ENCODE peak calls at places on chromosome 2, in six cellular contexts. G is AG04450, B is GM12865, P is uterus, D is nephron progenitor cell, L is HCT116. T is an unnamed sample.
A peak's percentile ranks its signal among the peaks of the same experiment; 100 is the strongest.

GRCh38 chr2:71747573-71747972 is 294.2 kb downstream of the DYSF start:
- DNase-seq in G (no peak), B (no peak), P (no peak), D (no peak), L (peak; percentile 23), T (no peak)

GRCh38 chr2:73260338-73260984 is 23.8 kb downstream of the FBXO41 start:
- DNase-seq in G (no peak), B (peak; percentile 35), P (no peak), D (peak; percentile 71), L (no peak), T (peak; percentile 54)

GRCh38 chr2:120552079-120552478 is 183.6 kb upstream of the GLI2 start:
- DNase-seq in G (no peak), B (no peak), P (no peak), D (no peak), L (no peak), T (no peak)

GRCh38 chr2:137367361-137367760 is 596.9 kb upstream of the HNMT start:
- DNase-seq in G (no peak), B (no peak), P (no peak), D (no peak), L (no peak), T (no peak)

GRCh38 chr2:142885543-142885942 is 8.1 kb downstream of the KYNU start:
- DNase-seq in G (no peak), B (no peak), P (no peak), D (no peak), L (no peak), T (no peak)

GRCh38 chr2:210604666-210605065 is 48.3 kb downstream of the CPS1 start:
- DNase-seq in G (no peak), B (no peak), P (no peak), D (no peak), L (no peak), T (no peak)

GRCh38 chr2:227509824-227510619 is 38.1 kb downstream of the AGFG1 start:
- DNase-seq in G (no peak), B (no peak), P (no peak), D (no peak), L (peak; percentile 59), T (no peak)

GRCh38 chr2:233460726-233461431 is 105.7 kb downstream of the USP40 start:
- DNase-seq in G (no peak), B (no peak), P (no peak), D (no peak), L (no peak), T (peak; percentile 72)

GRCh38 chr2:12534646-12535263 is 182.0 kb upstream of the TRIB2 start:
- DNase-seq in G (peak; percentile 87), B (no peak), P (peak; percentile 81), D (no peak), L (peak; percentile 12), T (no peak)

GRCh38 chr2:31334311-31335026 is 80.1 kb downstream of the XDH start:
- DNase-seq in G (no peak), B (no peak), P (no peak), D (no peak), L (no peak), T (no peak)

GRCh38 chr2:216064684-216065083 is 16.9 kb downstream of the PECR start:
- DNase-seq in G (no peak), B (no peak), P (no peak), D (no peak), L (no peak), T (no peak)

GRCh38 chr2:216069028-216069427 is 12.6 kb downstream of the PECR start:
- DNase-seq in G (no peak), B (no peak), P (no peak), D (no peak), L (no peak), T (no peak)

GRCh38 chr2:216059233-216059834 is 22.3 kb downstream of the PECR start:
- DNase-seq in G (no peak), B (peak; percentile 29), P (no peak), D (no peak), L (no peak), T (no peak)

GRCh38 chr2:216066255-216066654 is 15.4 kb downstream of the PECR start:
- DNase-seq in G (peak; percentile 49), B (no peak), P (no peak), D (no peak), L (no peak), T (no peak)

DNA sequence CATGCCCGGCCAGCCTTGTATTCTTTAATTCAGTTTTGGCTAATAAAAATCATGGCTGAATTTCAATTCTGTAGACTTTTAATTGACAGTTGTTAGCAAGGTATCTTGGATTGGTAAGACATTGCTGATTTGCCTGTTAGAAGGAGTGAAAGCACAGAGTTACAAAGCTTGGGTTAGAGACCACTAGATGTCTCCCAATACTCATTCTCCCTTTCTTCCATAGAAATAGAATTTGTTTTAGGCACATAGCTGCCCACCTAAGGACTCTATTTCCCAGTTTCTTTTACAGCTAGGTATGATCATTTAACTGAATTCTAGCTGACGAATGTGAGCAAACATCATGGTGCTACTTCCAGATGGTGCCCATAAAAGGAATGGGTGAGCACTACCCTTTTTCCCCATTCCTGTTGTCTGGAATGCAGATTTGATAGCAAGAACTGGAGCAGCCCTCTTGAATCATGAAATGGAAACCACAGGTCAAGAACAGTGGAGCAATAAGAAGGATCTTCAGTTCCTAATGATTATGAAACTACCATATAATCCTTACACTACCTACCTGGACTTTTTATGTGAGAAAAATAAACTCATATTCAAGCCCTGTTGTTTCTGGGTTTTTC is 17.5 kb downstream of the PECR start:
- DNase-seq in G (no peak), B (no peak), P (no peak), D (no peak), L (no peak), T (no peak)
- TF ChIP-seq CTCF in G (no peak), B (no peak), P (no peak), D (no peak), L (no peak), T (no peak)

GRCh38 chr2:157052685-157053224 is 204.8 kb upstream of the GALNT5 start:
- DNase-seq in G (peak; percentile 57), B (no peak), P (no peak), D (no peak), L (peak; percentile 24), T (no peak)

GRCh38 chr2:157053876-157054275 is 203.6 kb upstream of the GALNT5 start:
- DNase-seq in G (no peak), B (no peak), P (no peak), D (no peak), L (no peak), T (no peak)

GRCh38 chr2:157056200-157056676 is 201.3 kb upstream of the GALNT5 start:
- DNase-seq in G (peak; percentile 42), B (no peak), P (no peak), D (no peak), L (peak; percentile 56), T (no peak)

GRCh38 chr2:157058161-157058560 is 199.3 kb upstream of the GALNT5 start:
- DNase-seq in G (no peak), B (no peak), P (no peak), D (no peak), L (no peak), T (no peak)

GRCh38 chr2:157055660-157056199 is 201.8 kb upstream of the GALNT5 start:
- DNase-seq in G (no peak), B (peak; percentile 12), P (no peak), D (no peak), L (peak; percentile 22), T (no peak)
- TF ChIP-seq CTCF in G (peak; percentile 60), B (peak; percentile 26), P (no peak), D (peak; percentile 26), L (peak; percentile 46), T (peak; percentile 32)

GRCh38 chr2:36819090-36819711 is 122.7 kb downstream of the VIT start:
- DNase-seq in G (no peak), B (no peak), P (no peak), D (no peak), L (no peak), T (no peak)
- TF ChIP-seq CTCF in G (no peak), B (no peak), P (no peak), D (no peak), L (no peak), T (no peak)

GRCh38 chr2:155309483-155309882 is 611.0 kb downstream of the KCNJ3 start:
- DNase-seq in G (no peak), B (peak; percentile 14), P (no peak), D (no peak), L (no peak), T (no peak)

GRCh38 chr2:155308367-155309009 is 610.0 kb downstream of the KCNJ3 start:
- DNase-seq in G (no peak), B (peak; percentile 9), P (no peak), D (no peak), L (no peak), T (no peak)

GRCh38 chr2:155315768-155316167 is 617.3 kb downstream of the KCNJ3 start:
- DNase-seq in G (no peak), B (no peak), P (no peak), D (no peak), L (no peak), T (no peak)

DNA sequence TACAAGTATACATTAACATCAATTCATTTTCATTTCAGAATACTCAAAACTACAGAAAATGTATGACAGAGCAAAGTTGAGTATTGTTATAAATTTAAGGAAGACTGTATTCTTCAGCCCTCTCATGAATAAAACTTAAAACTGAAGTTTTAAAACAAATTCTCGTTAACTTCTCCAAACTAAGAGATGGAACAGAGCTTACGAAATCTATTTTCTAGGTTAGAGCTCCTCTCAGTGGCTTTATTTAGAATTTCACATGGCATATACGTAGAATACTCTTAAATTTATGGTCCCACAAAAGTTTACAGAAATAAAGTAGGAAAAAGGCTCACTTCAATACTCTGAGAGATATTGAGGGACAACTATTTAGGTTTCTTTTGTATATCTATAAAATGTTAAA is 612.1 kb downstream of the KCNJ3 start:
- DNase-seq in G (no peak), B (peak; percentile 44), P (no peak), D (no peak), L (peak; percentile 47), T (no peak)
- TF ChIP-seq CTCF in G (no peak), B (peak; percentile 27), P (no peak), D (peak; percentile 68), L (peak; percentile 52), T (peak; percentile 28)

GRCh38 chr2:158464426-158465281 is 7.9 kb downstream of the PKP4 start:
- DNase-seq in G (no peak), B (peak; percentile 46), P (no peak), D (no peak), L (no peak), T (no peak)
- TF ChIP-seq CTCF in G (peak; percentile 56), B (peak; percentile 49), P (peak; percentile 5), D (peak; percentile 42), L (no peak), T (peak; percentile 33)

DNA sequence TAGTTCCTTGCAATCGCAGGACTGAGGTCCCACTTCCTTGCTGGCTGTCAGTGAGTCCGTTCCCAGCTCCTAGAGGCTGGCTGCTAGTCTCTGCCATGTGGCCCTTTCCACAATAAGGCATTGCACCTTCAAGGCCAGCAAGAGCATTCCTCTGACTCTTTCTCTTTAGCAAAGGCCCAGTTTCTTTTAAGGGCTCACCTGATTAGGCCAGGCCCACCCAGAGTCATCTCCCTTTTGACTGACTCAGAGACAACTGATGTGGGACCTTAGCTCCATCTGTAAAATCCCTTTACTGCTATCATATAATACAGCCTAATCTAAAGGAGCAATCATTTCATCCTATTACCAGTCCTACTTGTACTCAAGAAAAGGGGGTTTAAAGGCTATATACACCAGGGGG is 278.2 kb downstream of the SLC4A3 start:
- DNase-seq in G (no peak), B (no peak), P (no peak), D (no peak), L (no peak), T (no peak)
- TF ChIP-seq CTCF in G (no peak), B (no peak), P (no peak), D (no peak), L (no peak), T (no peak)

GRCh38 chr2:9333591-9334171 is 89.6 kb downstream of the ITGB1BP1 start:
- DNase-seq in G (peak; percentile 70), B (peak; percentile 39), P (peak; percentile 66), D (peak; percentile 35), L (peak; percentile 53), T (peak; percentile 41)
- TF ChIP-seq CTCF in G (peak; percentile 84), B (peak; percentile 39), P (peak; percentile 74), D (peak; percentile 23), L (peak; percentile 76), T (peak; percentile 71)

T was measured in psoas muscle.